ENCODE peak calls at places on chromosomes 4 and X, in seven cellular contexts. One of them, this sample, is unnamed.

GRCh38 chr4:152283806-152284470 is 252.0 kb downstream of the FBXW7 start:
- DNase-seq in astrocyte: peak
- DNase-seq in mesenchymal stem cell: peak
- DNase-seq in K562: no peak
- DNase-seq in osteoblast: peak
- DNase-seq in neural progenitor cell: no peak
- DNase-seq in mammary epithelial cell: peak
- DNase-seq in this sample: peak

GRCh38 chrX:18702362-18703195 is 4.9 kb upstream of the PPEF1 start:
- DNase-seq in astrocyte: peak
- DNase-seq in mesenchymal stem cell: peak
- DNase-seq in osteoblast: peak
- DNase-seq in K562: no peak
- DNase-seq in mammary epithelial cell: no peak
- DNase-seq in neural progenitor cell: no peak
- DNase-seq in this sample: peak

GRCh38 chrX:17674611-17675010 is 62.7 kb upstream of the SCML1 start:
- DNase-seq in mesenchymal stem cell: no peak
- DNase-seq in osteoblast: no peak
- DNase-seq in astrocyte: peak
- DNase-seq in neural progenitor cell: no peak
- DNase-seq in mammary epithelial cell: no peak
- DNase-seq in K562: no peak
- DNase-seq in this sample: no peak

GRCh38 chrX:41722220-41722619 is 1.8 kb upstream of the GPR82 start:
- DNase-seq in mesenchymal stem cell: no peak
- DNase-seq in mammary epithelial cell: no peak
- DNase-seq in astrocyte: no peak
- DNase-seq in neural progenitor cell: no peak
- DNase-seq in osteoblast: no peak
- DNase-seq in K562: no peak
- DNase-seq in this sample: no peak

GRCh38 chr4:108165601-108166000 is 3.1 kb downstream of the LEF1 start:
- DNase-seq in mesenchymal stem cell: no peak
- DNase-seq in neural progenitor cell: no peak
- DNase-seq in K562: no peak
- DNase-seq in mammary epithelial cell: no peak
- DNase-seq in astrocyte: no peak
- DNase-seq in osteoblast: no peak
- DNase-seq in this sample: no peak

GRCh38 chr4:153950100-153950979 is 161.5 kb upstream of the SFRP2 start:
- DNase-seq in K562: no peak
- DNase-seq in neural progenitor cell: no peak
- DNase-seq in mesenchymal stem cell: no peak
- DNase-seq in osteoblast: no peak
- DNase-seq in astrocyte: peak
- DNase-seq in mammary epithelial cell: peak
- DNase-seq in this sample: no peak

GRCh38 chr4:125334936-125335335 is 20.2 kb downstream of the FAT4 start:
- DNase-seq in mammary epithelial cell: no peak
- DNase-seq in astrocyte: no peak
- DNase-seq in neural progenitor cell: no peak
- DNase-seq in mesenchymal stem cell: no peak
- DNase-seq in osteoblast: no peak
- DNase-seq in K562: no peak
- DNase-seq in this sample: no peak

GRCh38 chr4:153156263-153156662 is 48.0 kb upstream of the TRIM2 start:
- DNase-seq in K562: peak
- DNase-seq in neural progenitor cell: peak
- DNase-seq in astrocyte: no peak
- DNase-seq in mammary epithelial cell: no peak
- DNase-seq in mesenchymal stem cell: no peak
- DNase-seq in osteoblast: no peak
- DNase-seq in this sample: peak

GRCh38 chr4:180799798-180800197 is 1443.4 kb upstream of the TENM3 start:
- DNase-seq in osteoblast: no peak
- DNase-seq in neural progenitor cell: no peak
- DNase-seq in astrocyte: no peak
- DNase-seq in mesenchymal stem cell: peak
- DNase-seq in mammary epithelial cell: no peak
- DNase-seq in K562: no peak
- DNase-seq in this sample: no peak

GRCh38 chr4:41189669-41190068 is 24.7 kb downstream of the APBB2 start:
- DNase-seq in neural progenitor cell: peak
- DNase-seq in mesenchymal stem cell: no peak
- DNase-seq in osteoblast: no peak
- DNase-seq in mammary epithelial cell: no peak
- DNase-seq in astrocyte: no peak
- DNase-seq in K562: no peak
- DNase-seq in this sample: no peak
- H2AFZ ChIP-seq in neural progenitor cell: no peak
- H2AFZ ChIP-seq in mesenchymal stem cell: no peak
- H2AFZ ChIP-seq in osteoblast: no peak
- H2AFZ ChIP-seq in mammary epithelial cell: no peak
- H2AFZ ChIP-seq in astrocyte: no peak
- H2AFZ ChIP-seq in K562: no peak
- H2AFZ ChIP-seq in this sample: no peak

DNA sequence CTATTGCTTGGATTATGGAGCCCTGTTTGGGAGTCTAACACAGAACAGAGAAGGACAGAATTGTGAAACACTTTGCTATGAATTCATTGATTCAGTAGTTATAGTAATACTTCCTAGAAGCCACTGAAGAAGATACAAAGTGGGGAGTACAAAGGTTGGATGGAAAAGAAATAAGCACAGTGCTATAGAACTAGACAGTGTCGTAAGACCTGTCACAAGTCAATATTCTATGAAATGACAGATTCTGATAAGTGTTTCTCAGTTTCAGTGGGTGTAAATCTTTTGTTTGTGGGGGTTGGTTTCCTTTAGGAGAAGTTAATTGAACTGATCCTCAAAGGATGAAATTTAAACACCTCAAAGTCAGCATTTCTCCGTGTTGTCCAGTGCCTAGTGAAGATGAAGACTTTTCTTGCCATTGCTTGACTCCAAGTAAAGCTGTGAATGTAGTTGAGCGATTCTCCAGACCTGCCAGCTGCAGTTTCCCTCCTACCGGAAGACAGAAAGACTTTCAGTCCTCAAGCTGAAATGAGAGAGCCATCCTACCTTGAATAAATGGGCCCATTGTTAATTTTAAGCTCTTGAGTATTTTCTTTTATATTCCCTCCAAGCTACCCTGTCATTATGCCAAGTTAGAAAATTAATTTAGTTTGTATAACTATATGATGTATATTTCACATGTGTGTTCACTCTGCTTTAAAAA is 7.9 kb downstream of the PDLIM5 start:
- DNase-seq in astrocyte: no peak
- DNase-seq in neural progenitor cell: peak
- DNase-seq in osteoblast: no peak
- DNase-seq in mammary epithelial cell: peak
- DNase-seq in K562: no peak
- DNase-seq in mesenchymal stem cell: no peak
- DNase-seq in this sample: no peak
- H3K4me3 ChIP-seq in astrocyte: no peak
- H3K4me3 ChIP-seq in neural progenitor cell: peak
- H3K4me3 ChIP-seq in osteoblast: no peak
- H3K4me3 ChIP-seq in mammary epithelial cell: peak
- H3K4me3 ChIP-seq in K562: no peak
- H3K4me3 ChIP-seq in mesenchymal stem cell: no peak
- H3K4me3 ChIP-seq in this sample: no peak

GRCh38 chrX:109739625-109740024 is 6.6 kb upstream of the ACSL4 start:
- DNase-seq in neural progenitor cell: no peak
- DNase-seq in osteoblast: no peak
- DNase-seq in mesenchymal stem cell: no peak
- DNase-seq in K562: no peak
- DNase-seq in mammary epithelial cell: no peak
- DNase-seq in astrocyte: no peak
- DNase-seq in this sample: no peak

GRCh38 chrX:109732319-109732779 is 708 bp downstream of the ACSL4 start:
- DNase-seq in astrocyte: peak
- DNase-seq in K562: peak
- DNase-seq in neural progenitor cell: peak
- DNase-seq in mammary epithelial cell: peak
- DNase-seq in mesenchymal stem cell: peak
- DNase-seq in osteoblast: no peak
- DNase-seq in this sample: peak

GRCh38 chrX:109732780-109733657 is at the start of gene ACSL4:
- DNase-seq in K562: peak
- DNase-seq in mesenchymal stem cell: peak
- DNase-seq in neural progenitor cell: peak
- DNase-seq in astrocyte: peak
- DNase-seq in osteoblast: peak
- DNase-seq in mammary epithelial cell: peak
- DNase-seq in this sample: peak

GRCh38 chrX:109735241-109735744 is 2.2 kb upstream of the ACSL4 start:
- DNase-seq in neural progenitor cell: no peak
- DNase-seq in osteoblast: no peak
- DNase-seq in K562: no peak
- DNase-seq in mesenchymal stem cell: no peak
- DNase-seq in mammary epithelial cell: no peak
- DNase-seq in astrocyte: no peak
- DNase-seq in this sample: no peak

DNA sequence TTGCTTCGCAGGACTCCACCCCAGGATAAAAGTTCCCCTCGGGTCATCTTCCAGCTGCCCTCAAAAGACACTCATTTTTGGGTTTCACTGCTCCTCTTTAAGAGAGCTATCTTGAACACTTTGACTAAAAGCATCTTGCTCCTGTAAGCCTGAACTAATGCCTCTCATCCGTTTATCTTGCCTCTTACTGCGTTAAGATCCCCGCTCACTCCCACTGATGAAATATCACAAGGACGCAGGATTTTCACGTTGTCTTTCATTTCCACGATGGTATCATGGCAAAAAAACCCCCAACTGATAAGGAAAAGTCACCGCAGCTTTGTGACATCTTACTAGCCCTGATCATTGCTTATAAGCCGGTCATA is 583 bp upstream of the ACSL4 start:
- DNase-seq in neural progenitor cell: peak
- DNase-seq in K562: no peak
- DNase-seq in mammary epithelial cell: no peak
- DNase-seq in astrocyte: no peak
- DNase-seq in osteoblast: no peak
- DNase-seq in mesenchymal stem cell: peak
- DNase-seq in this sample: no peak
- H2AFZ ChIP-seq in neural progenitor cell: peak
- H2AFZ ChIP-seq in K562: peak
- H2AFZ ChIP-seq in mammary epithelial cell: peak
- H2AFZ ChIP-seq in astrocyte: peak
- H2AFZ ChIP-seq in osteoblast: peak
- H2AFZ ChIP-seq in mesenchymal stem cell: no peak
- H2AFZ ChIP-seq in this sample: peak

DNA sequence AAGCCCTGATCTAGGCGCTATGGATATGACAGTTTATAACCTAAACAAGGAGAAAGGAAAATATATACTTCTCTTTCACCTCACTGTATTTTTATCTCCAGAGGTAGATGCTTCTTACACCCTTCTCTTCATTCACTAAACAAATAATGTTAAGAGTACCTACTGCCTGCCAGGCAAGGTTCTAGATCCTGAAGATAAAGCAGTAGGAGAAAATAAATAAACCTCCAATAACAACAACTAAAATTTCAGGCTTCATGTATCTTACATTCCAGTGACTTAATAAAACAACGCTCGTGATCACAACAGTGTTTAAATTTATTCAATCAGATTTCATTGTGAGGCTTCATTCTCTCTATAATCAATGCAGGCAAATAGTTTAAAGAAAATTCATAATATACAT is 20.6 kb downstream of the PDGFC start:
- DNase-seq in osteoblast: no peak
- DNase-seq in mesenchymal stem cell: no peak
- DNase-seq in astrocyte: no peak
- DNase-seq in neural progenitor cell: no peak
- DNase-seq in K562: no peak
- DNase-seq in mammary epithelial cell: no peak
- DNase-seq in this sample: no peak
- H3K4me3 ChIP-seq in osteoblast: no peak
- H3K4me3 ChIP-seq in mesenchymal stem cell: no peak
- H3K4me3 ChIP-seq in astrocyte: peak
- H3K4me3 ChIP-seq in neural progenitor cell: no peak
- H3K4me3 ChIP-seq in K562: no peak
- H3K4me3 ChIP-seq in mammary epithelial cell: no peak
- H3K4me3 ChIP-seq in this sample: peak

DNA sequence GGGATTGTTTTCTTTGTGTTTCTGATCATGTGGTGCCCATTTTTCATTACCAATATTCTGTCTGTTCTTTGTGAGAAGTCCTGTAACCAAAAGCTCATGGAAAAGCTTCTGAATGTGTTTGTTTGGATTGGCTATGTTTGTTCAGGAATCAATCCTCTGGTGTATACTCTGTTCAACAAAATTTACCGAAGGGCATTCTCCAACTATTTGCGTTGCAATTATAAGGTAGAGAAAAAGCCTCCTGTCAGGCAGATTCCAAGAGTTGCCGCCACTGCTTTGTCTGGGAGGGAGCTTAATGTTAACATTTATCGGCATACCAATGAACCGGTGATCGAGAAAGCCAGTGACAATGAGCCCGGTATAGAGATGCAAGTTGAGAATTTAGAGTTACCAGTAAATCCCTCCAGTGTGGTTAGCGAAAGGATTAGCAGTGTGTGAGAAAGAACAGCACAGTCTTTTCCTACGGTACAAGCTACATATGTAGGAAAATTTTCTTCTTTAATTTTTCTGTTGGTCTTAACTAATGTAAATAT is 110.4 kb downstream of the IL13RA2 start:
- DNase-seq in astrocyte: no peak
- DNase-seq in osteoblast: no peak
- DNase-seq in mesenchymal stem cell: no peak
- DNase-seq in mammary epithelial cell: no peak
- DNase-seq in K562: no peak
- DNase-seq in neural progenitor cell: peak
- DNase-seq in this sample: no peak
- H2AFZ ChIP-seq in astrocyte: no peak
- H2AFZ ChIP-seq in osteoblast: no peak
- H2AFZ ChIP-seq in mesenchymal stem cell: no peak
- H2AFZ ChIP-seq in mammary epithelial cell: no peak
- H2AFZ ChIP-seq in K562: no peak
- H2AFZ ChIP-seq in neural progenitor cell: peak
- H2AFZ ChIP-seq in this sample: no peak

DNA sequence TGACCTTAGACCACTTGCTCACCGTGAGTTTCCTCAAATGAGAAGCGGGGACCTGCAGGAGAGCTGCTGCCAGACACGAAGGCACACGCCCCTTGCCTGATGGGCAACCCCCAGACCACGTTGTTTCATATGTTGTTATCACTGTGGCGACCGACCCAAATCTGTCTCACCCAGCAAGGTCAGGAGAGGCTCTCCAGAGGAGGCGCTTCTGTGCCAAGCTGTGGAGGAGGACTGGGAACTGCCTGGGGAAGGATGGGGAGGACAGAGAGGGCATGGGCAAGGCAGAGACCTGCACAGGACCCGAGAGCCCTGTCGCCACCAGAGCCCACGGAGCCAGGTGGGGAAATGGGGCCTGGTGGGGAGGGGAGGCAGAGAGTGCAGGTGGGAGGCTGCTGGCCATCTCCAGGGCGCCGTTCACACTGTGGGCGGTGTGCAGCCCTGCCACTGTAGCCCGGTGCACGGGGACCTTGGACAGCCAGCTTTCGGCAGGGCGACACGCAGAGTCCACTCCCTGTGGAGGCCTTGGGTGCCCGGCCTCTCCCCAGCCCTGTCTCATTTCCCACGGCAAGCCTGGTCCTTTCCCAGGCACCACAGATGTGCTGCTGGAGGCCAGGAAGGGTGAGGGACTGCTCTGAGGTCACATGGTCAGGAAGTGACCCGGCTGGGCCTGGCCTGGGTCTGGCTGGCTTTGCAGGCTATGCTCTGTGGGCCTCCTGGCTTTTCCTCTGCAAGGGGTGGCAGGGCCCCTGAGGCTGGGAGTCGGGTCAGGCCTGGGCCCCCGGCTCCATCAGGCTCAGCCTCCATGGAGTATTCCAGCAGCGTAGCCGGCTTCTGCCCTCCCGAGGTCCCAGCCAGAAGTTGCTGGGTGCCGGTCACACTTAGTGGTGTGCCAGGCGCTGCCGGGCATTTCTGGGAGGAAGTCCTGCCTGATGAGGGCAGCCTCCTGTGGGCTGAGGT is 3.2 kb downstream of the HTRA3 start:
- DNase-seq in mammary epithelial cell: no peak
- DNase-seq in neural progenitor cell: no peak
- DNase-seq in astrocyte: no peak
- DNase-seq in osteoblast: peak
- DNase-seq in mesenchymal stem cell: peak
- DNase-seq in K562: no peak
- DNase-seq in this sample: no peak
- H3K4me3 ChIP-seq in mammary epithelial cell: no peak
- H3K4me3 ChIP-seq in neural progenitor cell: no peak
- H3K4me3 ChIP-seq in astrocyte: no peak
- H3K4me3 ChIP-seq in osteoblast: no peak
- H3K4me3 ChIP-seq in mesenchymal stem cell: no peak
- H3K4me3 ChIP-seq in K562: no peak
- H3K4me3 ChIP-seq in this sample: no peak